ENCODE peak calls at places on chromosome 15, in seven cellular contexts. U is endodermal cell, O is endothelial cell of umbilical vein, N is right atrium auricular region, P is PC-9, Y is left ventricle myocardium inferior, A is cardiac muscle cell. G is an unnamed sample. For H3K4me1, the result is how much of the 10 kb centered on the place peaks cover.

GRCh38 chr15:36796161-36796560 is 216.7 kb downstream of the CDIN1 start:
- DNase-seq in P (no peak), A (no peak), Y (no peak), N (no peak), U (no peak), O (no peak), G (no peak)

GRCh38 chr15:101182215-101182614 is 69.6 kb downstream of the CHSY1 start:
- DNase-seq in O (no peak), A (no peak), Y (no peak), U (no peak), P (no peak), N (no peak), G (no peak)

GRCh38 chr15:90340345-90340744 is 11.7 kb upstream of the ZNF774 start:
- DNase-seq in O (no peak), P (no peak), U (peak), Y (no peak), N (no peak), A (no peak), G (no peak)

GRCh38 chr15:79221696-79222095 is 60.8 kb upstream of the ANKRD34C start:
- DNase-seq in O (no peak), Y (no peak), N (no peak), U (no peak), P (peak), A (no peak), G (no peak)

GRCh38 chr15:34637305-34637704 is 53.9 kb upstream of the GOLGA8B start:
- DNase-seq in O (no peak), A (no peak), P (no peak), U (no peak), Y (no peak), N (no peak), G (no peak)

GRCh38 chr15:40932146-40932545 is 3.0 kb downstream of the DLL4 start:
- DNase-seq in P (no peak), N (no peak), U (no peak), A (no peak), O (no peak), Y (no peak), G (no peak)

GRCh38 chr15:92810418-92811138 is 89.5 kb upstream of the CHD2 start:
- DNase-seq in N (peak), Y (peak), O (peak), U (peak), P (peak), A (peak), G (peak)

GRCh38 chr15:91928676-91929075 is 75.2 kb downstream of the SLCO3A1 start:
- DNase-seq in A (no peak), U (no peak), O (no peak), P (no peak), Y (no peak), N (no peak), G (no peak)

GRCh38 chr15:65903296-65904073 is 34.2 kb downstream of the RAB11A start:
- DNase-seq in P (no peak), N (no peak), Y (no peak), A (peak), O (no peak), U (no peak), G (no peak)

GRCh38 chr15:90082140-90082713 is 20.0 kb downstream of the IDH2 start:
- DNase-seq in N (no peak), P (no peak), U (peak), A (no peak), Y (no peak), O (no peak), G (no peak)

GRCh38 chr15:55786341-55786740 is 43.4 kb upstream of the PRTG start:
- DNase-seq in Y (no peak), O (no peak), P (no peak), N (no peak), U (peak), A (no peak), G (no peak)

GRCh38 chr15:90860942-90861675 is 7.3 kb upstream of the FURIN start:
- DNase-seq in P (peak), U (no peak), Y (no peak), A (no peak), O (no peak), N (no peak), G (no peak)

GRCh38 chr15:88256261-88257230 is at the start of gene NTRK3:
- DNase-seq in P (no peak), N (no peak), U (peak), A (peak), Y (no peak), O (peak), G (peak)

GRCh38 chr15:38213392-38213791 is 39.2 kb upstream of the SPRED1 start:
- DNase-seq in A (no peak), P (no peak), N (no peak), O (no peak), Y (no peak), U (no peak), G (no peak)

GRCh38 chr15:85899927-85900326 is 105.2 kb upstream of the KLHL25 start:
- DNase-seq in Y (no peak), P (no peak), A (no peak), O (no peak), N (no peak), U (peak), G (no peak)

GRCh38 chr15:70077436-70077835 is 20.3 kb downstream of the TLE3 start:
- DNase-seq in P (no peak), O (no peak), A (no peak), U (no peak), Y (peak), N (no peak), G (no peak)

GRCh38 chr15:59371458-59372351 is 966 bp downstream of the MYO1E start:
- DNase-seq in U (peak), Y (peak), P (no peak), A (peak), N (no peak), O (peak), G (peak)

GRCh38 chr15:37931321-37931720 is 3.1 kb upstream of the TMCO5A start:
- DNase-seq in U (no peak), P (no peak), O (no peak), Y (no peak), A (no peak), N (no peak), G (no peak)

GRCh38 chr15:52764731-52765130 is 25.4 kb downstream of the ONECUT1 start:
- DNase-seq in P (no peak), U (no peak), O (no peak), A (no peak), N (no peak), Y (no peak), G (no peak)

GRCh38 chr15:76339302-76340197 is 3.0 kb downstream of the ISL2 start:
- DNase-seq in A (peak), N (no peak), O (peak), U (peak), P (no peak), Y (no peak), G (no peak)

GRCh38 chr15:70259030-70259424 is 161.3 kb upstream of the TLE3 start:
- DNase-seq in N (peak), Y (peak), P (no peak), A (peak), U (no peak), O (peak), G (peak)

GRCh38 chr15:57921371-57921770 is 144.1 kb downstream of the ALDH1A2 start:
- DNase-seq in P (no peak), U (no peak), Y (no peak), N (no peak), O (peak), A (no peak), G (no peak)

GRCh38 chr15:100029868-100030479 is 296.7 kb upstream of the LYSMD4 start:
- DNase-seq in O (no peak), Y (no peak), N (peak), A (no peak), U (peak), P (no peak), G (no peak)

GRCh38 chr15:51227967-51228783 is 110.2 kb downstream of the CYP19A1 start:
- DNase-seq in U (peak), Y (no peak), A (peak), P (peak), N (peak), O (peak), G (no peak)

GRCh38 chr15:67080900-67081431 is 15.6 kb downstream of the SMAD3 start:
- DNase-seq in P (no peak), U (no peak), O (peak), A (no peak), Y (peak), N (no peak), G (no peak)

GRCh38 chr15:67082007-67082536 is 16.7 kb downstream of the SMAD3 start:
- DNase-seq in N (no peak), A (no peak), P (peak), O (peak), Y (no peak), U (no peak), G (no peak)

GRCh38 chr15:67079361-67079760 is 14.0 kb downstream of the SMAD3 start:
- DNase-seq in O (no peak), P (no peak), U (no peak), A (no peak), N (no peak), Y (no peak), G (no peak)

GRCh38 chr15:67077641-67078215 is 12.3 kb downstream of the SMAD3 start:
- DNase-seq in U (no peak), Y (no peak), N (no peak), O (no peak), A (no peak), P (no peak), G (no peak)

GRCh38 chr15:67080118-67080899 is 14.9 kb downstream of the SMAD3 start:
- DNase-seq in U (no peak), Y (peak), O (no peak), P (no peak), A (no peak), N (no peak), G (peak)
- H3K4me1 ChIP-seq in U (under half), Y (half or more), O (half or more), P (half or more), A (under half), N (half or more), G (half or more)

GRCh38 chr15:77497942-77498361 is 77.3 kb downstream of the HMG20A start:
- DNase-seq in A (peak), U (no peak), Y (no peak), N (no peak), P (no peak), O (no peak), G (peak)

GRCh38 chr15:77496710-77497107 is 76.0 kb downstream of the HMG20A start:
- DNase-seq in P (peak), A (peak), U (peak), O (peak), Y (peak), N (peak), G (peak)

GRCh38 chr15:77499087-77499765 is 78.5 kb downstream of the HMG20A start:
- DNase-seq in O (no peak), A (no peak), Y (no peak), U (no peak), N (no peak), P (no peak), G (no peak)

GRCh38 chr15:77495806-77496589 is 75.3 kb downstream of the HMG20A start:
- DNase-seq in P (no peak), N (no peak), O (peak), A (no peak), U (no peak), Y (peak), G (no peak)

GRCh38 chr15:77497108-77497737 is 76.5 kb downstream of the HMG20A start:
- DNase-seq in Y (peak), P (peak), A (peak), O (no peak), U (peak), N (no peak), G (peak)
- TF ChIP-seq CTCF in Y (peak), P (peak), A (no peak), O (no peak), U (peak), N (peak), G (no peak)

DNA sequence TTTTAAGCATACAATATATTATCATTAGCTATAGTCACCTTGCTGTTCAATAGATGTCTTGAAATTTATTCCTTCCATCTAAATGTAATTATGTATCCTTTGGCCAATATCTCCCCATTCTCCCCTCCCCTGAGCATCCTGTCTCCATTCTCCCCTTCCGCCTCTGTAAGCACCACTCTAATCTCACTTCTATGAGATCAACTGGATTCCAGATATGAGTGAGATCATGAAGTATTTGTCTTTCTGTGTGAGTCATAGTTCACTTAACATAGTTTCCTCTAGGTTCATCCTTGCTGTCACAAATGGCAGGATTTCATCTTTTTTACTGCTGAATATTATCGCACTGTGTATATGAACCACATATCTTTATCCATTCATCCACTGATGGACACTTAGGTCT is 148.8 kb upstream of the NDN start:
- DNase-seq in U (no peak), O (no peak), A (no peak), Y (no peak), N (no peak), P (no peak), G (no peak)
- H3K4me1 ChIP-seq in U (under half), O (under half), A (under half), Y (under half), N (under half), P (under half), G (under half)

GRCh38 chr15:64731012-64731806 is 44.2 kb downstream of the RBPMS2 start:
- DNase-seq in U (peak), A (peak), P (peak), O (peak), N (peak), Y (peak), G (peak)
- TF ChIP-seq CTCF in U (peak), A (peak), P (peak), O (peak), N (peak), Y (peak), G (peak)

GRCh38 chr15:60390931-60391501 is 6.8 kb downstream of the ANXA2 start:
- DNase-seq in N (peak), U (peak), O (peak), A (no peak), P (peak), Y (no peak), G (no peak)

GRCh38 chr15:60387321-60387720 is 10.5 kb downstream of the ANXA2 start:
- DNase-seq in O (no peak), N (no peak), Y (no peak), U (no peak), P (no peak), A (no peak), G (no peak)

GRCh38 chr15:60390231-60390630 is 7.6 kb downstream of the ANXA2 start:
- DNase-seq in Y (no peak), O (no peak), A (no peak), U (peak), P (no peak), N (no peak), G (no peak)

GRCh38 chr15:60391722-60392340 is 6.0 kb downstream of the ANXA2 start:
- DNase-seq in U (peak), A (no peak), O (no peak), P (no peak), N (no peak), Y (no peak), G (no peak)

DNA sequence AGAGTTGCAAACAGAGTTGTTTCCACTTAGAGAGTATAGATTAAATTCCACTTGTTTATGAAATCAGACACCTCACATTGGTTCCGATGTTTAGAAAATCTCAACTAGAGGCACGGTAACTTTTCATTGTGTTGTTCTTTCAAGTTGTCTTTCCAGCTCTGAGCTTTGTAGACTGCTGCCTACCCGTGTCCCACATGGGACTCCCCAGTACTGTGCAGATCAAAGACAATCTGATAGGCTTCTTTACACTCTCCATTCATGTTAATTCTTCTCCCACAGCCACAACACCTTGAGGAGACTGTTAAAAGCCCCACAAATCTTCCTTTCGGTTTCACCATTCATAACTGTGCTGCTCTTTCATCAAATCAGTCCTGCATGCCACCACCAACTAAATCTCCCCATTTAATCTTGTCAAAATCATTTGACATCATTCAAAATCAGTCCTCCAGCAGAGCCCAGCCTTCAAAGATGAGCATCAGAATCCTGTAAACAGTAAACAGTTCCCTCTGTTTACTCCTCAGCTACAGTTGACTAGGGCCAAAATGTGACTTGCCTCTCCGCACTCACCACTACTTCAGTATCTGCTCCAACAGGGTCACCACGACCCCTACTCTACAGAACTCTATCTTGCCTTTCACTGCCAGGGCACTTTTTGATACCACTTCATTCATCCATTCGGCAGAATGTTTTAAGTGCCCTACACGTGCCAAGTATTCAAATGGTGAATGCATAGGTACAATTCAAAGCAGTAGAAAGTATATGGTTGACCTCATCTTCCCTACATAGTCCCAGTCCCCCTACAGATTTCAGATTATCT is 8.3 kb downstream of the ANXA2 start:
- DNase-seq in U (peak), O (no peak), Y (no peak), P (no peak), N (no peak), A (no peak), G (no peak)
- H3K4me1 ChIP-seq in U (under half), O (half or more), Y (half or more), P (under half), N (half or more), A (under half), G (half or more)

DNA sequence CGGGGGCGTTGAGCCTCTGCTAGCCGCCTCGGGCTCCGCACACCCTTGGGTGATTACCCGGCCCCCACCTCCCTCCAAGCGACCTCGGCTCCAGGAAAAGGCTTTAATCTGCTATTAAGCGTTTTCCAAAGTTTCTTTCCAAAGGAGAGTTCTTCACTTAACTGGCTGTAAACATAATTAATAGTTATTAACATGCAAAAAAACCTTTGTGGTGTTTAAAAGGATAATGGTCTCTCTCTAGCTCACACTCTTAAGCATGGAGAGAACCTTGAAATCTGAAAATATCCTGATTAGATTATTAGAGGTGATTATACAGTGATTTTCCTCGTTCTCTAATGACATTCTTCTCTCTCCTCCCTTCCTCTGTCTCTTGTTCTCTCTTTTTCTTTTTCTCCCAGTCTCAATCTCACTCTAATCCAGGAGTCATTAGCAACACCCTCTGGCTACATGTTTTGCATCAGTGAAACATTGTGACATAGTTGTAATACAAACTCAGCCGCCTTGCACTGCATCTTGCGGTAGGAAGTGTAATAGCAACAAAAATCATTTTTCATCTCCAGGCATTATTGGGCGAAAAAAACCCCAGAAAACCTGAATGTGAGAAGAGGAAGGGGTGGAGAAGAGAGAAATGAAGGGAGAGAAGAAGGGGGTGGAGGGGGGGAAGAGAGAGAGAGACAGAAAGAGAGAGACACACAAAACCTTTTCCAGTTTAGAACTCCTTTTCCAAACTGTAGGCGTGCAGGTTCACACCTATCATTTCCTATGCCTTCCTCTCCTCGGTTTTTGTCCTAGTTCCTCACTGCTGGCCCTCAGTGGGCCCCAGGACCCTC is 24.4 kb downstream of the NR2F2 start:
- DNase-seq in A (no peak), Y (no peak), N (no peak), U (no peak), P (peak), O (peak), G (no peak)
- TF ChIP-seq CTCF in A (peak), Y (peak), N (peak), U (no peak), P (peak), O (peak), G (no peak)

DNA sequence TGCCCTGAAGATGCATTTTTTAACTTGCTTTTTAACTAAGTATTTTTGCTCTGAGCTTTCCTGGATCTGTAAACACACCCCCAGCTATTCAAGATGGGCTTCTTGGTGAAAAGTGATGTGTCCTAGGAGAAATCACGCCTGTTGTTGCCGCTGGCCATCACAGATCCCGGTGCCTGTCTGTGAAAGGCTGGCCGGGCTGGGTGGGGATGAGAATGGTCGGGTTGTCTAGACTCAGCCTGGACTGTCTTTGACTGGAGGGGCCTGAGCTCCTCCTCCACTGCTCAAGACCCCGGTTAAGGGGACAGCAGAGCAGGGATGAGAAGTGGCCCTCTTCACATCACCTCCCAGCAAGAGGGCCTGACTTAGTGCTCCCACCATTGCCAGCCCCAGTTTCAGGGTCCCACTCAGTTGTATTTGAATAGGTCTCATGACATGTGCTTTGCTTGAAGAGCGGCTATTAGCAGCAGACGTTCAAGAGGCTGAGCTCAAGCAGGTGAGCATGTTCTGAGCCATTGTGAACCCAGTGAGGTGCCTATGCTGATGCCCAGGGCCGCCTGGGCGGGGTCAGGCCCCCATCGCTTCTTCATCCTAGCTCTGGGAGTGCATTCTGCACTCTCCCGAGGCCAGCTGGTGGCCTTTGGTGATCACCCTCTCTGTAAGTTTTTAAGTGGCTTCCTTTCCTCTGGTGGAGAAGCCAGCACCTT is 79.9 kb downstream of the IGF1R start:
- DNase-seq in A (no peak), N (no peak), P (no peak), U (peak), Y (no peak), O (no peak), G (peak)
- H3K4me1 ChIP-seq in A (under half), N (half or more), P (under half), U (under half), Y (half or more), O (under half), G (under half)